ENCODE peak calls at places on chromosomes 7 and 10, in seven cellular contexts. S is bronchial epithelial cell; U is heart left ventricle; O is fibroblast of lung; B is GM12865; A is CD8-positive, alpha-beta T cell; C is cardiac fibroblast. F is an unnamed sample.

GRCh38 chr10:121556918-121557573 is 41.2 kb downstream of the FGFR2 start:
- DNase-seq in S (no peak), U (no peak), B (no peak), A (no peak), C (no peak), O (no peak), F (no peak)

GRCh38 chr7:122310119-122311021 is 5.8 kb upstream of the FEZF1 start:
- DNase-seq in A (no peak), U (no peak), S (no peak), B (peak; percentile 43), C (peak; percentile 29), O (no peak), F (no peak)

GRCh38 chr10:6211341-6212265 is 8.9 kb downstream of the PFKFB3 start:
- DNase-seq in A (no peak), U (peak; percentile 70), S (no peak), B (no peak), C (peak; percentile 69), O (peak; percentile 64), F (no peak)

GRCh38 chr7:37047260-37047659 is 323.0 kb upstream of the AOAH start:
- DNase-seq in B (no peak), C (no peak), O (no peak), A (no peak), S (no peak), U (no peak), F (no peak)

GRCh38 chr7:135678612-135679575 is 16.6 kb downstream of the STMP1 start:
- DNase-seq in S (peak; percentile 90), C (peak; percentile 65), U (peak; percentile 51), B (no peak), O (peak; percentile 53), A (no peak), F (no peak)

GRCh38 chr10:100654835-100655759 is 90.3 kb upstream of the PAX2 start:
- DNase-seq in S (no peak), U (no peak), A (peak; percentile 41), B (no peak), C (no peak), O (no peak), F (no peak)

GRCh38 chr7:129054438-129055293 is at the start of gene TNPO3:
- DNase-seq in B (peak; percentile 95), S (peak; percentile 81), U (peak; percentile 95), A (peak; percentile 88), O (peak; percentile 93), C (peak; percentile 93), F (peak; percentile 87)

GRCh38 chr7:3991771-3992231 is 690.3 kb upstream of the FOXK1 start:
- DNase-seq in B (no peak), U (no peak), S (no peak), A (no peak), C (no peak), O (no peak), F (no peak)

GRCh38 chr10:86305521-86305920 is 61.1 kb downstream of the GRID1 start:
- DNase-seq in A (no peak), B (no peak), O (no peak), C (no peak), U (no peak), S (no peak), F (no peak)

GRCh38 chr7:75611557-75612178 is 119.5 kb downstream of the SPDYE5 start:
- DNase-seq in C (peak; percentile 15), O (no peak), U (peak; percentile 92), A (no peak), S (no peak), B (no peak), F (no peak)

GRCh38 chr7:17640730-17641377 is 299.4 kb downstream of the SNX13 start:
- DNase-seq in S (peak; percentile 47), A (no peak), U (no peak), C (peak; percentile 60), B (peak; percentile 51), O (peak; percentile 44), F (peak; percentile 12)

GRCh38 chr7:147008530-147008929 is 891.9 kb downstream of the CNTNAP2 start:
- DNase-seq in A (no peak), C (no peak), U (no peak), O (no peak), B (no peak), S (no peak), F (no peak)

GRCh38 chr10:125377368-125377767 is 217.0 kb upstream of the CTBP2 start:
- DNase-seq in C (peak; percentile 8), O (no peak), A (no peak), S (no peak), U (no peak), B (no peak), F (no peak)

GRCh38 chr10:89738551-89739209 is 37.3 kb downstream of the KIF20B start:
- DNase-seq in B (peak; percentile 75), S (no peak), U (no peak), A (no peak), C (no peak), O (no peak), F (peak; percentile 59)

GRCh38 chr7:146115665-146116451 is 743 bp upstream of the CNTNAP2 start:
- DNase-seq in B (peak; percentile 4), O (peak; percentile 67), A (no peak), C (peak; percentile 63), U (peak; percentile 33), S (peak; percentile 2), F (no peak)

DNA sequence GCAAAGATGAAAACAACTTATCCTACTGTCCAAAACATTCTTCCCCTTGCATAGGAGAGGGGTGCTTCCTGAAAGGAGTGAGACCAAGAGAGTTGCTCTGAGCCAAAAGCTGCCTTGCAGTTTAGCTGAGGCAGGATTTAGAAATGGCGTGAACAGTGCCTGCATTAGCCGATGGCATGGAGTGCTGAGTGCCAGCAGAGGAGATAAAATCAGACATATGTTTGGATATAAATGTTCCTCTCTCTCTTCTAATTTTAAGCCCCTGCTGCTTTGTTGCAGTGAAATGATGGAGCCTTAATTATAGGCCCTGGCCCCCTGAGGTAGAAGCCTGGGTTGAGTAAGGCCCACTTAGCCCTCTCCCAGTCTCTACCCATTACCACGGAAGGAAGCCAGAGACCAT is 7.1 kb downstream of the LRRC4 start:
- DNase-seq in S (no peak), B (no peak), C (no peak), U (no peak), O (no peak), A (no peak), F (no peak)
- H3K4me3 ChIP-seq in S (no peak overlapping the region), B (no peak overlapping the region), C (no peak overlapping the region), U (no peak overlapping the region), O (no peak overlapping the region), A (no peak overlapping the region), F (no peak overlapping the region)

GRCh38 chr10:58415757-58416156 is 30.5 kb downstream of the TFAM start:
- DNase-seq in A (no peak), C (no peak), B (no peak), S (no peak), O (no peak), U (no peak), F (no peak)

GRCh38 chr10:58414270-58415041 is 29.2 kb downstream of the TFAM start:
- DNase-seq in C (peak; percentile 89), U (no peak), B (no peak), O (peak; percentile 81), A (no peak), S (peak; percentile 64), F (no peak)

GRCh38 chr10:58409956-58410610 is 24.9 kb downstream of the TFAM start:
- DNase-seq in S (no peak), B (no peak), C (no peak), O (no peak), A (no peak), U (no peak), F (no peak)

GRCh38 chr10:58412502-58412961 is 27.3 kb downstream of the TFAM start:
- DNase-seq in S (peak; percentile 39), C (peak; percentile 19), O (no peak), B (no peak), U (no peak), A (no peak), F (no peak)
- TF ChIP-seq CTCF in S (no peak), C (peak; percentile 16), O (no peak), B (no peak), U (no peak), A (no peak), F (no peak)

DNA sequence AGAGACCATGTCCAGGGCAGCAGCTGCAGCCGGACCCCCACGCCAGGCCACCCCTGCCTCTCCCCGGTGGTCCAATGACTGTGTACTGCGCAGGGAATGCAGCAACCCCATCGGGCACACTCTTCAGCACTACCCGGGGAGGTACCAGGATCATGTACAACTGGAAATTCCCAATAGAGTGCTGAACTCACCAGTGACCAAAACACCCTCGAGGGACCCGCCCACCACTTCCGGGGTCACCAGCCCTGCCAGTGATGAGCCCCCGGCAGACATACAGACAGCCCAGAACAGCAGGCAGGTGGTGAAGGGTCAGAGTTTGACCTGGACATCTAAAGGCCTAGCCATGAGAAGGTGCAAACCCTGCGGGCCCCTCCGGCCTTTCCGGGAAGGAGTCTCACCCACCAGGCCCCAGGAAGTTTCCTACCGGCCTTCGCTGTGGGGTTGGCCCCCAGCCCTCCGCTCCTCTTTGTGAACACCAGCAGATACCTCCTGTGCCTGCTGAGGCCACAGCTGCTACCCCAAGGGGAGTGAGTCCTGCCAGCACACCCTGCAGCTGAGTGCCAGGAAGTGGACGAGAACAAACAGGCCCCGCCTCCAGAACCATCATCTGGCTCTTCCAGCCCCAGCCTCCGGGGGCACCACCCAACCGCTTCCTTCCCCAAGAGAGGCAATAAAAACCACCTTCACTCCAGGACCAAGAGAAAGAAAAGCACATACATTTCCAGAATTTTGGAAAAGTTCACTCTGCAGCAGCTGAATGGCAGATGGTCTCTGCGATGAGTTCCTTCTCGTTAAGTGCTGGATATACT is 5.0 kb upstream of the ANKRD61 start:
- DNase-seq in O (peak; percentile 24), S (peak; percentile 12), U (peak; percentile 83), A (peak; percentile 78), C (peak; percentile 36), B (peak; percentile 78), F (no peak)
- H3K4me3 ChIP-seq in O (no peak overlapping the region), S (no peak overlapping the region), U (peak overlapping the region; percentile 58), A (peak overlapping the region; percentile 43), C (no peak overlapping the region), B (peak overlapping the region; percentile 36), F (no peak overlapping the region)

GRCh38 chr10:48444861-48445841 is 138.7 kb downstream of the MAPK8 start:
- DNase-seq in S (no peak), O (no peak), B (no peak), C (peak; percentile 12), A (no peak), U (peak; percentile 32), F (no peak)
- TF ChIP-seq CTCF in S (peak; percentile 4), O (no peak), B (no peak), C (no peak), A (no peak), U (no peak), F (no peak)